ENCODE peak calls at places on chromosomes 12 and 14, in nine cellular contexts. One of them, this sample, is unnamed.

GRCh38 chr12:81211306-81211705 is 133.4 kb downstream of the ACSS3 start:
- DNase-seq in left ventricle myocardium superior: no peak
- DNase-seq in cardiac muscle cell: no peak
- DNase-seq in NCI-H1092 treated with DMSO at 0.1 percent for 48 hours: no peak
- DNase-seq in HCEC 1CT: no peak
- DNase-seq in stimulated activated naive B cell treated with anti-CD40 and anti-IgM and Interleukin-4, amounts not matched to agents 10 μg/mL and 1 μg/mL and 100 μg/mL, for 72 hours: no peak
- DNase-seq in GM10248: no peak
- DNase-seq in iris pigment epithelial cell: no peak
- DNase-seq in HTR-8/SVneo: no peak
- DNase-seq in this sample: no peak

GRCh38 chr14:91330111-91330696 is 85.7 kb upstream of the GPR68 start:
- DNase-seq in left ventricle myocardium superior: no peak
- DNase-seq in cardiac muscle cell: no peak
- DNase-seq in NCI-H1092 treated with DMSO at 0.1 percent for 48 hours: no peak
- DNase-seq in HCEC 1CT: no peak
- DNase-seq in stimulated activated naive B cell treated with anti-CD40 and anti-IgM and Interleukin-4, amounts not matched to agents 10 μg/mL and 1 μg/mL and 100 μg/mL, for 72 hours: no peak
- DNase-seq in GM10248: no peak
- DNase-seq in iris pigment epithelial cell: no peak
- DNase-seq in HTR-8/SVneo: no peak
- DNase-seq in this sample: no peak

GRCh38 chr12:70843363-70843762 is 77.2 kb downstream of the PTPRR start:
- DNase-seq in left ventricle myocardium superior: no peak
- DNase-seq in cardiac muscle cell: no peak
- DNase-seq in NCI-H1092 treated with DMSO at 0.1 percent for 48 hours: no peak
- DNase-seq in HCEC 1CT: no peak
- DNase-seq in stimulated activated naive B cell treated with anti-CD40 and anti-IgM and Interleukin-4, amounts not matched to agents 10 μg/mL and 1 μg/mL and 100 μg/mL, for 72 hours: no peak
- DNase-seq in GM10248: no peak
- DNase-seq in iris pigment epithelial cell: no peak
- DNase-seq in HTR-8/SVneo: no peak
- DNase-seq in this sample: no peak

GRCh38 chr14:95495538-95496025 is 20.9 kb downstream of the SYNE3 start:
- DNase-seq in left ventricle myocardium superior: peak; percentile 46
- DNase-seq in cardiac muscle cell: no peak
- DNase-seq in NCI-H1092 treated with DMSO at 0.1 percent for 48 hours: no peak
- DNase-seq in HCEC 1CT: no peak
- DNase-seq in stimulated activated naive B cell treated with anti-CD40 and anti-IgM and Interleukin-4, amounts not matched to agents 10 μg/mL and 1 μg/mL and 100 μg/mL, for 72 hours: peak; percentile 82
- DNase-seq in GM10248: peak; percentile 82
- DNase-seq in iris pigment epithelial cell: no peak
- DNase-seq in HTR-8/SVneo: no peak
- DNase-seq in this sample: no peak

GRCh38 chr12:131827961-131828534 is at the start of gene MMP17:
- DNase-seq in left ventricle myocardium superior: peak; percentile 74
- DNase-seq in cardiac muscle cell: peak; percentile 72
- DNase-seq in NCI-H1092 treated with DMSO at 0.1 percent for 48 hours: peak; percentile 16
- DNase-seq in HCEC 1CT: peak; percentile 77
- DNase-seq in stimulated activated naive B cell treated with anti-CD40 and anti-IgM and Interleukin-4, amounts not matched to agents 10 μg/mL and 1 μg/mL and 100 μg/mL, for 72 hours: peak; percentile 43
- DNase-seq in GM10248: peak; percentile 64
- DNase-seq in iris pigment epithelial cell: peak; percentile 58
- DNase-seq in HTR-8/SVneo: no peak
- DNase-seq in this sample: peak; percentile 25

GRCh38 chr14:74888164-74889158 is 6.7 kb downstream of the DLST start:
- DNase-seq in left ventricle myocardium superior: no peak
- DNase-seq in cardiac muscle cell: no peak
- DNase-seq in NCI-H1092 treated with DMSO at 0.1 percent for 48 hours: no peak
- DNase-seq in HCEC 1CT: peak; percentile 11
- DNase-seq in stimulated activated naive B cell treated with anti-CD40 and anti-IgM and Interleukin-4, amounts not matched to agents 10 μg/mL and 1 μg/mL and 100 μg/mL, for 72 hours: no peak
- DNase-seq in GM10248: no peak
- DNase-seq in iris pigment epithelial cell: peak; percentile 53
- DNase-seq in HTR-8/SVneo: no peak
- DNase-seq in this sample: no peak

GRCh38 chr12:13313886-13314285 is 117.4 kb downstream of the EMP1 start:
- DNase-seq in left ventricle myocardium superior: no peak
- DNase-seq in cardiac muscle cell: no peak
- DNase-seq in NCI-H1092 treated with DMSO at 0.1 percent for 48 hours: no peak
- DNase-seq in HCEC 1CT: no peak
- DNase-seq in stimulated activated naive B cell treated with anti-CD40 and anti-IgM and Interleukin-4, amounts not matched to agents 10 μg/mL and 1 μg/mL and 100 μg/mL, for 72 hours: no peak
- DNase-seq in GM10248: no peak
- DNase-seq in iris pigment epithelial cell: no peak
- DNase-seq in HTR-8/SVneo: no peak
- DNase-seq in this sample: no peak

GRCh38 chr12:53472183-53472582 is 20.3 kb downstream of the PCBP2 start:
- DNase-seq in left ventricle myocardium superior: no peak
- DNase-seq in cardiac muscle cell: no peak
- DNase-seq in NCI-H1092 treated with DMSO at 0.1 percent for 48 hours: no peak
- DNase-seq in HCEC 1CT: no peak
- DNase-seq in stimulated activated naive B cell treated with anti-CD40 and anti-IgM and Interleukin-4, amounts not matched to agents 10 μg/mL and 1 μg/mL and 100 μg/mL, for 72 hours: no peak
- DNase-seq in GM10248: no peak
- DNase-seq in iris pigment epithelial cell: no peak
- DNase-seq in HTR-8/SVneo: no peak
- DNase-seq in this sample: no peak

GRCh38 chr12:104749555-104749954 is 208.5 kb downstream of the SLC41A2 start:
- DNase-seq in left ventricle myocardium superior: no peak
- DNase-seq in cardiac muscle cell: no peak
- DNase-seq in NCI-H1092 treated with DMSO at 0.1 percent for 48 hours: no peak
- DNase-seq in HCEC 1CT: no peak
- DNase-seq in stimulated activated naive B cell treated with anti-CD40 and anti-IgM and Interleukin-4, amounts not matched to agents 10 μg/mL and 1 μg/mL and 100 μg/mL, for 72 hours: no peak
- DNase-seq in GM10248: no peak
- DNase-seq in iris pigment epithelial cell: no peak
- DNase-seq in HTR-8/SVneo: no peak
- DNase-seq in this sample: no peak

GRCh38 chr14:35342160-35343010 is 50.2 kb downstream of the PSMA6 start:
- DNase-seq in left ventricle myocardium superior: peak; percentile 75
- DNase-seq in cardiac muscle cell: peak; percentile 42
- DNase-seq in NCI-H1092 treated with DMSO at 0.1 percent for 48 hours: peak; percentile 67
- DNase-seq in HCEC 1CT: no peak
- DNase-seq in stimulated activated naive B cell treated with anti-CD40 and anti-IgM and Interleukin-4, amounts not matched to agents 10 μg/mL and 1 μg/mL and 100 μg/mL, for 72 hours: no peak
- DNase-seq in GM10248: no peak
- DNase-seq in iris pigment epithelial cell: no peak
- DNase-seq in HTR-8/SVneo: no peak
- DNase-seq in this sample: no peak

GRCh38 chr12:132045751-132046150 is 96.0 kb downstream of the EP400 start:
- DNase-seq in left ventricle myocardium superior: no peak
- DNase-seq in cardiac muscle cell: no peak
- DNase-seq in NCI-H1092 treated with DMSO at 0.1 percent for 48 hours: no peak
- DNase-seq in HCEC 1CT: no peak
- DNase-seq in stimulated activated naive B cell treated with anti-CD40 and anti-IgM and Interleukin-4, amounts not matched to agents 10 μg/mL and 1 μg/mL and 100 μg/mL, for 72 hours: no peak
- DNase-seq in GM10248: no peak
- DNase-seq in iris pigment epithelial cell: no peak
- DNase-seq in HTR-8/SVneo: no peak
- DNase-seq in this sample: no peak

GRCh38 chr14:39229222-39229543 is 4.5 kb upstream of the MIA2 start:
- DNase-seq in left ventricle myocardium superior: no peak
- DNase-seq in cardiac muscle cell: no peak
- DNase-seq in NCI-H1092 treated with DMSO at 0.1 percent for 48 hours: no peak
- DNase-seq in HCEC 1CT: no peak
- DNase-seq in stimulated activated naive B cell treated with anti-CD40 and anti-IgM and Interleukin-4, amounts not matched to agents 10 μg/mL and 1 μg/mL and 100 μg/mL, for 72 hours: no peak
- DNase-seq in GM10248: peak; percentile 22
- DNase-seq in iris pigment epithelial cell: no peak
- DNase-seq in HTR-8/SVneo: no peak
- DNase-seq in this sample: no peak

GRCh38 chr14:42269234-42269633 is 662.6 kb downstream of the LRFN5 start:
- DNase-seq in left ventricle myocardium superior: no peak
- DNase-seq in cardiac muscle cell: no peak
- DNase-seq in NCI-H1092 treated with DMSO at 0.1 percent for 48 hours: no peak
- DNase-seq in HCEC 1CT: no peak
- DNase-seq in stimulated activated naive B cell treated with anti-CD40 and anti-IgM and Interleukin-4, amounts not matched to agents 10 μg/mL and 1 μg/mL and 100 μg/mL, for 72 hours: no peak
- DNase-seq in GM10248: no peak
- DNase-seq in iris pigment epithelial cell: no peak
- DNase-seq in HTR-8/SVneo: no peak
- DNase-seq in this sample: no peak

GRCh38 chr12:13204428-13204827 is 7.9 kb downstream of the EMP1 start:
- DNase-seq in left ventricle myocardium superior: no peak
- DNase-seq in cardiac muscle cell: peak; percentile 50
- DNase-seq in NCI-H1092 treated with DMSO at 0.1 percent for 48 hours: no peak
- DNase-seq in HCEC 1CT: no peak
- DNase-seq in stimulated activated naive B cell treated with anti-CD40 and anti-IgM and Interleukin-4, amounts not matched to agents 10 μg/mL and 1 μg/mL and 100 μg/mL, for 72 hours: no peak
- DNase-seq in GM10248: no peak
- DNase-seq in iris pigment epithelial cell: peak; percentile 86
- DNase-seq in HTR-8/SVneo: no peak
- DNase-seq in this sample: no peak

GRCh38 chr12:124764451-124764850 is 99.2 kb downstream of the SCARB1 start:
- DNase-seq in left ventricle myocardium superior: peak; percentile 66
- DNase-seq in cardiac muscle cell: peak; percentile 93
- DNase-seq in NCI-H1092 treated with DMSO at 0.1 percent for 48 hours: no peak
- DNase-seq in HCEC 1CT: peak; percentile 60
- DNase-seq in stimulated activated naive B cell treated with anti-CD40 and anti-IgM and Interleukin-4, amounts not matched to agents 10 μg/mL and 1 μg/mL and 100 μg/mL, for 72 hours: no peak
- DNase-seq in GM10248: no peak
- DNase-seq in iris pigment epithelial cell: peak; percentile 89
- DNase-seq in HTR-8/SVneo: no peak
- DNase-seq in this sample: no peak

GRCh38 chr12:53053223-53054111 is 3.6 kb downstream of the TNS2 start:
- DNase-seq in left ventricle myocardium superior: peak; percentile 71
- DNase-seq in cardiac muscle cell: peak; percentile 37
- DNase-seq in NCI-H1092 treated with DMSO at 0.1 percent for 48 hours: peak; percentile 37
- DNase-seq in HCEC 1CT: no peak
- DNase-seq in stimulated activated naive B cell treated with anti-CD40 and anti-IgM and Interleukin-4, amounts not matched to agents 10 μg/mL and 1 μg/mL and 100 μg/mL, for 72 hours: peak; percentile 33
- DNase-seq in GM10248: no peak
- DNase-seq in iris pigment epithelial cell: peak; percentile 31
- DNase-seq in HTR-8/SVneo: no peak
- DNase-seq in this sample: no peak

GRCh38 chr14:96145116-96145864 is 59.3 kb upstream of the BDKRB2 start:
- DNase-seq in left ventricle myocardium superior: no peak
- DNase-seq in cardiac muscle cell: peak; percentile 45
- DNase-seq in NCI-H1092 treated with DMSO at 0.1 percent for 48 hours: no peak
- DNase-seq in HCEC 1CT: peak; percentile 84
- DNase-seq in stimulated activated naive B cell treated with anti-CD40 and anti-IgM and Interleukin-4, amounts not matched to agents 10 μg/mL and 1 μg/mL and 100 μg/mL, for 72 hours: no peak
- DNase-seq in GM10248: no peak
- DNase-seq in iris pigment epithelial cell: peak; percentile 88
- DNase-seq in HTR-8/SVneo: peak; percentile 52
- DNase-seq in this sample: no peak

GRCh38 chr12:89346741-89347324 is 5.5 kb downstream of the DUSP6 start:
- DNase-seq in left ventricle myocardium superior: no peak
- DNase-seq in cardiac muscle cell: peak; percentile 92
- DNase-seq in NCI-H1092 treated with DMSO at 0.1 percent for 48 hours: peak; percentile 90
- DNase-seq in HCEC 1CT: peak; percentile 84
- DNase-seq in stimulated activated naive B cell treated with anti-CD40 and anti-IgM and Interleukin-4, amounts not matched to agents 10 μg/mL and 1 μg/mL and 100 μg/mL, for 72 hours: no peak
- DNase-seq in GM10248: no peak
- DNase-seq in iris pigment epithelial cell: peak; percentile 83
- DNase-seq in HTR-8/SVneo: no peak
- DNase-seq in this sample: no peak

GRCh38 chr12:75329918-75330826 is at the start of gene CAPS2:
- DNase-seq in left ventricle myocardium superior: peak; percentile 91
- DNase-seq in cardiac muscle cell: peak; percentile 89
- DNase-seq in NCI-H1092 treated with DMSO at 0.1 percent for 48 hours: peak; percentile 69
- DNase-seq in HCEC 1CT: peak; percentile 84
- DNase-seq in stimulated activated naive B cell treated with anti-CD40 and anti-IgM and Interleukin-4, amounts not matched to agents 10 μg/mL and 1 μg/mL and 100 μg/mL, for 72 hours: peak; percentile 69
- DNase-seq in GM10248: peak; percentile 80
- DNase-seq in iris pigment epithelial cell: peak; percentile 94
- DNase-seq in HTR-8/SVneo: peak; percentile 78
- DNase-seq in this sample: peak; percentile 81

GRCh38 chr12:58608711-58609110 is 311.6 kb downstream of the LRIG3 start:
- DNase-seq in left ventricle myocardium superior: no peak
- DNase-seq in cardiac muscle cell: peak; percentile 32
- DNase-seq in NCI-H1092 treated with DMSO at 0.1 percent for 48 hours: no peak
- DNase-seq in HCEC 1CT: no peak
- DNase-seq in stimulated activated naive B cell treated with anti-CD40 and anti-IgM and Interleukin-4, amounts not matched to agents 10 μg/mL and 1 μg/mL and 100 μg/mL, for 72 hours: no peak
- DNase-seq in GM10248: no peak
- DNase-seq in iris pigment epithelial cell: peak; percentile 35
- DNase-seq in HTR-8/SVneo: no peak
- DNase-seq in this sample: no peak

GRCh38 chr14:96126339-96126770 is 78.3 kb upstream of the BDKRB2 start:
- DNase-seq in left ventricle myocardium superior: no peak
- DNase-seq in cardiac muscle cell: peak; percentile 46
- DNase-seq in NCI-H1092 treated with DMSO at 0.1 percent for 48 hours: no peak
- DNase-seq in HCEC 1CT: no peak
- DNase-seq in stimulated activated naive B cell treated with anti-CD40 and anti-IgM and Interleukin-4, amounts not matched to agents 10 μg/mL and 1 μg/mL and 100 μg/mL, for 72 hours: peak; percentile 15
- DNase-seq in GM10248: no peak
- DNase-seq in iris pigment epithelial cell: peak; percentile 77
- DNase-seq in HTR-8/SVneo: no peak
- DNase-seq in this sample: no peak

GRCh38 chr12:58541300-58541690 is 379.0 kb downstream of the LRIG3 start:
- DNase-seq in left ventricle myocardium superior: no peak
- DNase-seq in cardiac muscle cell: peak; percentile 40
- DNase-seq in NCI-H1092 treated with DMSO at 0.1 percent for 48 hours: no peak
- DNase-seq in HCEC 1CT: peak; percentile 63
- DNase-seq in stimulated activated naive B cell treated with anti-CD40 and anti-IgM and Interleukin-4, amounts not matched to agents 10 μg/mL and 1 μg/mL and 100 μg/mL, for 72 hours: no peak
- DNase-seq in GM10248: no peak
- DNase-seq in iris pigment epithelial cell: peak; percentile 33
- DNase-seq in HTR-8/SVneo: no peak
- DNase-seq in this sample: no peak

GRCh38 chr14:26113930-26114329 is 483.9 kb downstream of the NOVA1 start:
- DNase-seq in left ventricle myocardium superior: no peak
- DNase-seq in cardiac muscle cell: no peak
- DNase-seq in NCI-H1092 treated with DMSO at 0.1 percent for 48 hours: no peak
- DNase-seq in HCEC 1CT: no peak
- DNase-seq in stimulated activated naive B cell treated with anti-CD40 and anti-IgM and Interleukin-4, amounts not matched to agents 10 μg/mL and 1 μg/mL and 100 μg/mL, for 72 hours: no peak
- DNase-seq in GM10248: no peak
- DNase-seq in iris pigment epithelial cell: no peak
- DNase-seq in HTR-8/SVneo: no peak
- DNase-seq in this sample: no peak

GRCh38 chr12:48388430-48388829 is 37.7 kb upstream of the ZNF641 start:
- DNase-seq in left ventricle myocardium superior: no peak
- DNase-seq in cardiac muscle cell: peak; percentile 36
- DNase-seq in NCI-H1092 treated with DMSO at 0.1 percent for 48 hours: no peak
- DNase-seq in HCEC 1CT: no peak
- DNase-seq in stimulated activated naive B cell treated with anti-CD40 and anti-IgM and Interleukin-4, amounts not matched to agents 10 μg/mL and 1 μg/mL and 100 μg/mL, for 72 hours: no peak
- DNase-seq in GM10248: no peak
- DNase-seq in iris pigment epithelial cell: peak; percentile 12
- DNase-seq in HTR-8/SVneo: no peak
- DNase-seq in this sample: no peak

This sample was measured in NCI-H2227 treated with DMSO at 0.1 percent for 48 hours.